ENCODE peak calls at places on chromosomes 16 and 17, in four cellular contexts. One of them, this sample, is unnamed.

GRCh38 chr17:17812211-17813054 is 24.4 kb downstream of the SREBF1 start:
- DNase-seq in SK-N-SH: peak
- DNase-seq in HepG2: peak
- DNase-seq in K562: peak
- DNase-seq in this sample: no peak

GRCh38 chr16:11250091-11250785 is 5.8 kb downstream of the SOCS1 start:
- DNase-seq in HepG2: no peak
- DNase-seq in K562: no peak
- DNase-seq in SK-N-SH: no peak
- DNase-seq in this sample: no peak

GRCh38 chr16:30983289-30983889 is 1.6 kb upstream of the HSD3B7 start:
- DNase-seq in SK-N-SH: no peak
- DNase-seq in K562: no peak
- DNase-seq in HepG2: no peak
- DNase-seq in this sample: no peak

GRCh38 chr17:13088666-13089065 is 70.8 kb upstream of the ELAC2 start:
- DNase-seq in K562: no peak
- DNase-seq in SK-N-SH: no peak
- DNase-seq in HepG2: no peak
- DNase-seq in this sample: no peak

GRCh38 chr17:8075574-8076342 is 11.8 kb downstream of the ALOX12B start:
- DNase-seq in K562: no peak
- DNase-seq in HepG2: no peak
- DNase-seq in SK-N-SH: no peak
- DNase-seq in this sample: no peak

GRCh38 chr16:49952386-49952785 is 72.6 kb upstream of the CNEP1R1 start:
- DNase-seq in K562: no peak
- DNase-seq in SK-N-SH: no peak
- DNase-seq in HepG2: no peak
- DNase-seq in this sample: no peak

GRCh38 chr17:9635340-9635739 is 10.0 kb upstream of the USP43 start:
- DNase-seq in SK-N-SH: no peak
- DNase-seq in HepG2: no peak
- DNase-seq in K562: no peak
- DNase-seq in this sample: no peak

GRCh38 chr17:63647936-63648335 is 25.7 kb downstream of the MAP3K3 start:
- DNase-seq in HepG2: no peak
- DNase-seq in SK-N-SH: no peak
- DNase-seq in K562: no peak
- DNase-seq in this sample: no peak

GRCh38 chr16:2467301-2468141 is 3.6 kb upstream of the NTN3 start:
- DNase-seq in K562: no peak
- DNase-seq in SK-N-SH: peak
- DNase-seq in HepG2: no peak
- DNase-seq in this sample: no peak

GRCh38 chr17:36778458-36778857 is 158.8 kb upstream of the LHX1 start:
- DNase-seq in K562: no peak
- DNase-seq in SK-N-SH: no peak
- DNase-seq in HepG2: peak
- DNase-seq in this sample: no peak

GRCh38 chr17:76497979-76498885 is 3.0 kb downstream of the RHBDF2 start:
- DNase-seq in SK-N-SH: peak
- DNase-seq in K562: no peak
- DNase-seq in HepG2: peak
- DNase-seq in this sample: no peak

GRCh38 chr17:18966831-18967624 is 15.1 kb downstream of the SLC5A10 start:
- DNase-seq in K562: no peak
- DNase-seq in HepG2: no peak
- DNase-seq in SK-N-SH: no peak
- DNase-seq in this sample: no peak

GRCh38 chr17:56424005-56424404 is 169.5 kb upstream of the NOG start:
- DNase-seq in K562: no peak
- DNase-seq in SK-N-SH: no peak
- DNase-seq in HepG2: no peak
- DNase-seq in this sample: no peak

GRCh38 chr17:78120971-78121800 is 7.4 kb downstream of the TMC6 start:
- DNase-seq in SK-N-SH: no peak
- DNase-seq in K562: peak
- DNase-seq in HepG2: no peak
- DNase-seq in this sample: no peak

GRCh38 chr17:13589658-13590057 is 12.1 kb downstream of the HS3ST3A1 start:
- DNase-seq in K562: no peak
- DNase-seq in SK-N-SH: no peak
- DNase-seq in HepG2: no peak
- DNase-seq in this sample: no peak

GRCh38 chr17:44968225-44969143 is at the start of gene C1QL1:
- DNase-seq in SK-N-SH: peak
- DNase-seq in K562: peak
- DNase-seq in HepG2: peak
- DNase-seq in this sample: no peak

GRCh38 chr17:17119533-17119932 is 77.3 kb downstream of the MPRIP start:
- DNase-seq in SK-N-SH: no peak
- DNase-seq in K562: no peak
- DNase-seq in HepG2: no peak
- DNase-seq in this sample: peak

GRCh38 chr16:2769675-2770056 is 7.4 kb downstream of the ELOB start:
- DNase-seq in SK-N-SH: no peak
- DNase-seq in K562: no peak
- DNase-seq in HepG2: no peak
- DNase-seq in this sample: no peak

GRCh38 chr17:66964083-66964771 is at the start of gene CACNG4:
- DNase-seq in SK-N-SH: peak
- DNase-seq in K562: peak
- DNase-seq in HepG2: no peak
- DNase-seq in this sample: no peak

GRCh38 chr17:17568772-17569195 is 22.7 kb downstream of the PEMT start:
- DNase-seq in K562: peak
- DNase-seq in HepG2: peak
- DNase-seq in SK-N-SH: peak
- DNase-seq in this sample: no peak

GRCh38 chr17:7440823-7441174 is 1.5 kb downstream of the FGF11 start:
- DNase-seq in SK-N-SH: peak
- DNase-seq in K562: peak
- DNase-seq in HepG2: no peak
- DNase-seq in this sample: no peak

GRCh38 chr17:4818276-4818675 is 11.3 kb downstream of the PLD2 start:
- DNase-seq in K562: peak
- DNase-seq in SK-N-SH: no peak
- DNase-seq in HepG2: no peak
- DNase-seq in this sample: no peak

GRCh38 chr17:81381632-81382577 is 13.4 kb upstream of the BAHCC1 start:
- DNase-seq in SK-N-SH: no peak
- DNase-seq in HepG2: no peak
- DNase-seq in K562: no peak
- DNase-seq in this sample: no peak

GRCh38 chr17:9878791-9879525 is 26.1 kb downstream of the RCVRN start:
- DNase-seq in SK-N-SH: no peak
- DNase-seq in K562: no peak
- DNase-seq in HepG2: no peak
- DNase-seq in this sample: no peak

GRCh38 chr17:249236-249993 is 68.0 kb upstream of the DOC2B start:
- DNase-seq in HepG2: no peak
- DNase-seq in SK-N-SH: no peak
- DNase-seq in K562: no peak
- DNase-seq in this sample: no peak

GRCh38 chr16:38941-39892 is 14.2 kb downstream of the POLR3K start:
- DNase-seq in SK-N-SH: no peak
- DNase-seq in HepG2: no peak
- DNase-seq in K562: peak
- DNase-seq in this sample: peak

GRCh38 chr16:50267151-50267631 is 840 bp downstream of the ADCY7 start:
- DNase-seq in HepG2: no peak
- DNase-seq in SK-N-SH: peak
- DNase-seq in K562: no peak
- DNase-seq in this sample: no peak

GRCh38 chr16:25966172-25967097 is 274.7 kb downstream of the HS3ST4 start:
- DNase-seq in HepG2: no peak
- DNase-seq in K562: no peak
- DNase-seq in SK-N-SH: no peak
- DNase-seq in this sample: peak

GRCh38 chr17:76382305-76382802 is 2.1 kb upstream of the SPHK1 start:
- DNase-seq in K562: peak
- DNase-seq in SK-N-SH: peak
- DNase-seq in HepG2: peak
- DNase-seq in this sample: no peak

GRCh38 chr16:68079616-68080344 is 5.4 kb upstream of the NFATC3 start:
- DNase-seq in SK-N-SH: no peak
- DNase-seq in K562: peak
- DNase-seq in HepG2: peak
- DNase-seq in this sample: no peak

DNA sequence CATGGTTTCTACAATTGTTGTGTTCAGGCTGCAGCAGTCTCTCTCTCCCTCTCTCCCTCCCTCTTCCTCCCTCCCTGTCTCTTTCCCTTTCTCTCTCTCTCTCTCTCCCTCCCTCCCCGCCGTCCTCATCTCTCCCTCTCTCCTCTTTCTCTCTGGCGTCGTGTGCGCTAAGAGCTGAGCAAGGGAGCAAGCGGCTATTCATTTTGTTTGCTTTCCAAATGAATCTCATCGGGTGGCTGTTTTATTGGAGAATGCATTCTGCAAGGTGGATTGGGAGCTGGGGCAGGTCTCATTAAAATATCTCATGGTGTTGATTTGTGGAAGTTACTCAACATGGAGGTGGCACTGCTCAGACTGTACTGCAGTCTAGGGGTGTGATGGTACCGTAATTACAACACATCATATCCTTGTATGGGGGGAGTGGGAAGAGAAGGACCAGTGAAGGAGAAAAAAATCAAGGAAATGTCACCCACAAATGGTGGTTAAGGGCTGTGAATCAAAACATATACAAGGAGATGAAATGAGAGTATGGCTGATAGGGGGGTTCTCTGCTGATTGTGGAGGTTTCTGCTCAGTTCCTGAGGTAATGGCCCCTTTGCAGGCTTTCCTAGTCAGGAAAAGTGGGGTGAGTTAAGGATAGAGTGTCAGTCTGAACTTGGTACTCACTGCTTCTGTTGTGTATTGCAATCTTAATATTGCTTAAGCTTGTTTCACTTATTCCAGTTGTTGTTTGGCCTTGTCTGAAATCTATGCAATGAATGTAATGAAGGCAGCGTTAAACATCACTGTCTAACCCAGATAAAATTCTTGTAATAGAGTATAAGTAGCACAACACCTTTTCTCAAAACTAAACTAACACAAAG is 2.7 kb downstream of the MSL1 start:
- DNase-seq in HepG2: no peak
- DNase-seq in K562: no peak
- DNase-seq in SK-N-SH: no peak
- DNase-seq in this sample: no peak
- TF ChIP-seq MAX in HepG2: no peak
- TF ChIP-seq MAX in K562: no peak
- TF ChIP-seq MAX in SK-N-SH: peak
- TF ChIP-seq MAX in this sample: no peak

DNA sequence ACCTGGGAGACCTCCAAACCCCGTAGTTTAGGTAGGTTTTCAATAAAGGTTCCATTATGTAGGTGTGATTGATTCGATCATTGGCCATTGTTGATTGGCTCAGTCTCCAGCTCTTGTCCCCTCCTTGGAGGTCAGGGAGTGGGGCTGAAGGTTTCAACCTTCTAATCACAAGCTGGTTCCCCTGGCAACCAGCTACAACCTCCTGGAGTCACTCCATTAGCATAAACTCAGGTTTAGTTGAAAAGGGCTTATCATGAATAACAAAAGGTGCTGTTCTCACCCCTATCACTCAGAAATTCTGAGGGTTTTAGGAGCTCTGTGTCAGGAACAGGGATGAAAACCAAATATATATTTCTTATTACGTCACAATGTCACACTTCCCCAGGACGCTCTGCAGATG is 28.5 kb downstream of the TMEM132E start:
- DNase-seq in K562: no peak
- DNase-seq in SK-N-SH: no peak
- DNase-seq in HepG2: no peak
- DNase-seq in this sample: no peak
- TF ChIP-seq MXI1 in K562: no peak
- TF ChIP-seq MXI1 in SK-N-SH: no peak
- TF ChIP-seq MXI1 in HepG2: no peak
- TF ChIP-seq MXI1 in this sample: no peak

GRCh38 chr16:56667581-56668571 is at the start of gene MT1G:
- DNase-seq in SK-N-SH: peak
- DNase-seq in K562: no peak
- DNase-seq in HepG2: peak
- DNase-seq in this sample: no peak

GRCh38 chr16:56664506-56664905 is 3.4 kb downstream of the MT1G start:
- DNase-seq in K562: no peak
- DNase-seq in SK-N-SH: no peak
- DNase-seq in HepG2: no peak
- DNase-seq in this sample: no peak

GRCh38 chr16:56658476-56658875 is 717 bp downstream of the MT1F start:
- DNase-seq in HepG2: no peak
- DNase-seq in SK-N-SH: no peak
- DNase-seq in K562: no peak
- DNase-seq in this sample: no peak

GRCh38 chr16:56657555-56658430 is at the start of gene MT1F:
- DNase-seq in HepG2: peak
- DNase-seq in SK-N-SH: peak
- DNase-seq in K562: peak
- DNase-seq in this sample: no peak

DNA sequence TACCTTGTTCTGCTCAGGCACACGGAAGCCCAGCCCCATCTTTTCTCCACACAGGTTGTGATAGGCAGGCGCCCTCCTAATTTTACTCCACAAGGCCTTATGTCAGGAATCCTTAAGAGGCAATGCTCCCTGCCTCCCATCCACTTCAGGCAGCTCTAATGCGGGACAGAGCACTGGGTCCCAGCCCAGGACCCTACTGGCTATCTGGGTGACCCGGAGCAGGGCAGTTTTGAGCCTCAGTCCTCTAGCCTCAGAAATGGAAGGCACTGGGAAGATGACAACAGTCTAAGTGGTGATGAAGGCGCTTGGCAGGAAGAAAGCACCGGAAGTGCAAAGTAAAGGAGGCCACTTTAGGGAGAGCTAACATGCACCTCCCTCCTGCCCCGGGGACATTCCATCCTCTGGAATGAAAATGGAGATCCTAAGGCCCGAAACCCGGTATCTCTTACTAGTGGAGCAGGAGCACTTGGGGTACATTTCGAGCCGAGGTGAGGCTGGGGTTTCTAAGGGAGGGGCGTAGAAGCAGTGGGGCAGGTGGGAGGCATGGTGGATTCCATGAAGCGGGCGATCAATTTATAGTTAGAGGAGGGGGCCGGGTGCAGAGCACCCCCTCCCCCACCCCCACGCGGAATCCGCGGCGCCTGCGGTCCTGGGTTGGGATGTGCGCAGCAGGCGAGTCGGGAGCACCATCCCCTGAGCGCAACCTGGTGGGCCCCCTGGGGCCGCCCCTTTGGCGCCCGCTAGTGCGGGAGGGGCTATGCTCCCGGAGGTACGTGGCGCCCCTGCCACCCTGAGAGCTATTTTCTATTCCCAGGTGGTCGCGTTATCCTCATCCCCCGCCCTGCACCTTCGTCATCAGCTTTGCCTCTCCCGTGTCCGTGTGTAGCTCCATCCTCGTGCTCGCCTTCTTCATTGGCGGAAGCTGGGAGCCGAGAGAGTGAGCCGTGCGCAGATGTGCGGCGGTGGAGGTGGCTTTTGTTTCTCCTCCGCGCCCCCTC is 4.9 kb downstream of the MT1F start:
- DNase-seq in K562: no peak
- DNase-seq in SK-N-SH: no peak
- DNase-seq in HepG2: no peak
- DNase-seq in this sample: no peak
- TF ChIP-seq MAX in K562: no peak
- TF ChIP-seq MAX in SK-N-SH: no peak
- TF ChIP-seq MAX in HepG2: no peak
- TF ChIP-seq MAX in this sample: no peak

GRCh38 chr16:83305092-83305491 is 502.7 kb upstream of the HSBP1 start:
- DNase-seq in SK-N-SH: no peak
- DNase-seq in K562: no peak
- DNase-seq in HepG2: no peak
- DNase-seq in this sample: no peak
- TF ChIP-seq MXI1 in SK-N-SH: no peak
- TF ChIP-seq MXI1 in K562: no peak
- TF ChIP-seq MXI1 in HepG2: no peak
- TF ChIP-seq MXI1 in this sample: no peak

This sample was measured in GM12878.